ENCODE peak calls at places on chromosomes 3 and 15, in nine cellular contexts. S, P, H, C, Z, F, K, G and M are unnamed samples.

GRCh38 chr3:110806924-110807323 is 264.7 kb upstream of the NECTIN3 start:
- DNase-seq in H (no peak), P (no peak), Z (peak; percentile 67), G (no peak), K (no peak), F (no peak), C (peak; percentile 53), S (no peak), M (peak; percentile 11)

GRCh38 chr3:141412936-141413354 is 44.6 kb downstream of the ZBTB38 start:
- DNase-seq in S (peak; percentile 20), K (no peak), P (no peak), G (no peak), Z (peak; percentile 86), F (peak; percentile 88), H (no peak), C (peak; percentile 85), M (peak; percentile 81)

GRCh38 chr3:60207833-60208367 is 1043.4 kb downstream of the FHIT start:
- DNase-seq in H (no peak), K (no peak), Z (no peak), S (no peak), F (no peak), P (no peak), C (no peak), G (no peak), M (no peak)

GRCh38 chr3:183449391-183449790 is 21.0 kb upstream of the MCF2L2 start:
- DNase-seq in H (no peak), C (peak; percentile 38), Z (peak; percentile 67), P (no peak), G (peak; percentile 84), S (no peak), K (no peak), F (no peak), M (peak; percentile 18)

GRCh38 chr15:49361370-49361769 is 61.7 kb upstream of the FGF7 start:
- DNase-seq in S (no peak), G (no peak), F (no peak), Z (peak; percentile 34), C (no peak), P (no peak), H (no peak), K (no peak), M (no peak)

GRCh38 chr3:32076566-32076965 is 29.9 kb upstream of the GPD1L start:
- DNase-seq in Z (peak; percentile 70), F (no peak), S (no peak), H (no peak), G (peak; percentile 50), C (no peak), P (no peak), K (no peak), M (no peak)

GRCh38 chr3:51704511-51704950 is 2.3 kb upstream of the GRM2 start:
- DNase-seq in F (no peak), G (no peak), K (no peak), H (no peak), P (no peak), C (no peak), S (no peak), Z (no peak), M (no peak)

GRCh38 chr3:36817806-36818205 is 53.5 kb upstream of the DCLK3 start:
- DNase-seq in K (no peak), H (no peak), C (no peak), G (no peak), S (no peak), Z (no peak), F (no peak), P (no peak), M (no peak)

GRCh38 chr3:197471221-197472010 is 84.4 kb downstream of the BDH1 start:
- DNase-seq in Z (no peak), S (no peak), K (no peak), G (peak; percentile 77), C (no peak), P (no peak), H (no peak), F (no peak), M (no peak)

GRCh38 chr3:45548724-45549123 is 45.8 kb upstream of the LIMD1 start:
- DNase-seq in F (no peak), K (no peak), Z (peak; percentile 81), S (no peak), P (no peak), C (no peak), G (no peak), H (no peak), M (no peak)

GRCh38 chr15:65206750-65207149 is 4.5 kb downstream of the CILP start:
- DNase-seq in G (no peak), H (no peak), P (no peak), S (no peak), Z (no peak), F (no peak), K (no peak), C (no peak), M (no peak)

GRCh38 chr3:194871143-194871863 is 185.6 kb downstream of the FAM43A start:
- DNase-seq in P (peak; percentile 30), H (peak; percentile 16), F (peak; percentile 94), Z (peak; percentile 95), S (no peak), G (peak; percentile 98), K (no peak), C (peak; percentile 91), M (peak; percentile 90)

GRCh38 chr15:31202953-31203352 is 101.4 kb upstream of the TRPM1 start:
- DNase-seq in S (no peak), G (peak; percentile 54), C (no peak), P (no peak), Z (no peak), H (no peak), K (no peak), F (peak; percentile 50), M (no peak)

GRCh38 chr3:55615694-55616310 is 128.7 kb upstream of the WNT5A start:
- DNase-seq in P (peak; percentile 23), Z (peak; percentile 22), G (peak; percentile 94), S (no peak), C (no peak), H (peak; percentile 17), F (no peak), K (no peak), M (peak; percentile 42)

GRCh38 chr3:104149154-104149553 is 1217.6 kb upstream of the ALCAM start:
- DNase-seq in Z (no peak), G (no peak), F (no peak), C (no peak), H (no peak), P (no peak), S (no peak), K (no peak), M (no peak)